ENCODE peak calls at places on chromosomes 2 and 18, in five cellular contexts. I is gastrocnemius medialis; N is heart left ventricle; P is CD8-positive, alpha-beta T cell; X is heart right ventricle. W is an unnamed sample. For H3K4me1, the result is how much of the 10 kb centered on the place peaks cover.

GRCh38 chr2:232929303-232930123 is 59.4 kb downstream of the SNORC start:
- DNase-seq in I (no peak), N (no peak), X (no peak), P (no peak), W (no peak)

GRCh38 chr2:239642406-239643004 is 241.7 kb upstream of the HDAC4 start:
- DNase-seq in N (no peak), I (no peak), P (no peak), X (no peak), W (no peak)

GRCh38 chr18:54672846-54673475 is 81.9 kb downstream of the DYNAP start:
- DNase-seq in P (no peak), X (no peak), N (no peak), I (no peak), W (no peak)

GRCh38 chr2:150676747-150677382 is 189.4 kb upstream of the RND3 start:
- DNase-seq in I (no peak), P (no peak), N (no peak), X (no peak), W (no peak)

GRCh38 chr2:7024261-7024660 is 107.0 kb downstream of the RNF144A start:
- DNase-seq in P (no peak), I (no peak), X (no peak), N (no peak), W (no peak)

GRCh38 chr18:9984025-9984424 is 70.2 kb downstream of the VAPA start:
- DNase-seq in N (no peak), I (no peak), X (no peak), P (no peak), W (no peak)

GRCh38 chr2:234879671-234880455 is 72.0 kb upstream of the SH3BP4 start:
- DNase-seq in I (no peak), N (no peak), X (no peak), P (no peak), W (no peak)

GRCh38 chr2:137969418-137969765 is 5.1 kb downstream of the HNMT start:
- DNase-seq in N (peak), I (no peak), X (no peak), P (no peak), W (peak)

GRCh38 chr2:209331291-209331844 is 92.5 kb upstream of the MAP2 start:
- DNase-seq in X (no peak), P (no peak), N (no peak), I (no peak), W (no peak)

GRCh38 chr18:63307555-63308200 is 11.9 kb downstream of the BCL2 start:
- DNase-seq in I (no peak), N (no peak), X (no peak), P (no peak), W (no peak)

GRCh38 chr18:63309422-63309821 is 10.1 kb downstream of the BCL2 start:
- DNase-seq in P (no peak), X (no peak), I (no peak), N (no peak), W (no peak)

GRCh38 chr18:63306819-63307554 is 12.6 kb downstream of the BCL2 start:
- DNase-seq in X (no peak), N (no peak), P (no peak), I (no peak), W (no peak)

GRCh38 chr18:63303562-63303961 is 16.0 kb downstream of the BCL2 start:
- DNase-seq in N (no peak), X (no peak), I (no peak), P (no peak), W (no peak)

GRCh38 chr18:63306249-63306648 is 13.3 kb downstream of the BCL2 start:
- DNase-seq in X (no peak), P (no peak), I (no peak), N (no peak), W (no peak)
- H3K4me1 ChIP-seq in X (under half), P (half or more), I (under half), N (under half), W (under half)

GRCh38 chr2:124804014-124804940 is 779.2 kb downstream of the CNTNAP5 start:
- DNase-seq in P (no peak), X (no peak), I (no peak), N (no peak), W (no peak)
- TF ChIP-seq CTCF in P (peak), X (peak), I (no peak), N (peak), W (no peak)

DNA sequence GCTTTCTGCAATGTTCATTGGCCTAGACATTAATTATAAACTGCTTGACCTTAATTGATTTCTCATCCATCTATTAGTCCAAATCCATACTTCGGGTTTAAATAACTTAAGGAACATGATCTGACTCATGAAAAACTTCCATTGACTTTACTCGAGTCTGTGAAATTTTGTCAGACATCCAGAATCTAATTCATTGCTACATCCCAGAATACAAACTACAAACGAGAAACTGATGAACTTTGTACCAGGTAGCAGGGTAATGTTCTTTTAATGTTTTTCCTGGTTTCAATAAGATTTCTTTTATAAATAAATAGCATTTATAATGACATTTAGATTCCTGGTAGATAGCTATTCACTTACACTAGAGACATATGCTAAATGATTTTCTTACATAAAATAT is 36.0 kb upstream of the IKZF2 start:
- DNase-seq in X (no peak), N (no peak), P (no peak), I (no peak), W (no peak)
- H3K27ac ChIP-seq in X (no peak), N (no peak), P (no peak), I (no peak), W (no peak)

GRCh38 chr2:68753318-68753717 is 18.7 kb downstream of the ARHGAP25 start:
- DNase-seq in I (no peak), X (no peak), N (no peak), P (peak), W (no peak)

GRCh38 chr2:68757081-68757480 is 22.5 kb downstream of the ARHGAP25 start:
- DNase-seq in P (no peak), X (no peak), N (no peak), I (no peak), W (no peak)

GRCh38 chr2:68751397-68752339 is 17.1 kb downstream of the ARHGAP25 start:
- DNase-seq in P (peak), N (peak), X (peak), I (peak), W (peak)

GRCh38 chr2:68755071-68755470 is 20.5 kb downstream of the ARHGAP25 start:
- DNase-seq in I (no peak), P (peak), X (no peak), N (no peak), W (no peak)

GRCh38 chr2:68756178-68756577 is 21.6 kb downstream of the ARHGAP25 start:
- DNase-seq in N (no peak), X (no peak), I (no peak), P (peak), W (no peak)
- H3K4me1 ChIP-seq in N (under half), X (under half), I (under half), P (half or more), W (under half)

DNA sequence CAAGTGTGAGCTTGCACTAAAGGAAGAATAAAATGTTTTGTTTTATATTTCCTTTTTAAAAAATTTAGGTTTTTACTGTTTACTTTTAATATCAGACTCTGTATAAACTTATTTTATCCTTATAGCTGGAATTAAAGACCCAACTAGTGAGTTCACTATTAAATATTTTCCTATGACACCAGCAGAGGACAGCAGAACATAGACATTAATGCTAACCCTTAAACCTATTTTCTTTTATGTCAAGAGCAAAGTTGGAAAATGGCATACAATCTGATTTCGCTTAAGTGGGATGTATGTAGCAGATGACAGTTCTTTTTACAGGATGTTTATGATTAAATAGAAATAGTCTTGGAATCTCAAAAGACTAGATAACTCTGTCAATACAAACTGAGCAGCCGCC is 188.2 kb upstream of the XIRP2 start:
- DNase-seq in P (no peak), N (no peak), I (no peak), X (no peak), W (no peak)
- TF ChIP-seq CTCF in P (peak), N (peak), I (no peak), X (peak), W (no peak)

GRCh38 chr18:6373187-6373586 is 41.5 kb downstream of the L3MBTL4 start:
- DNase-seq in N (no peak), I (no peak), P (no peak), X (no peak), W (no peak)

GRCh38 chr18:6368017-6368416 is 46.7 kb downstream of the L3MBTL4 start:
- DNase-seq in P (no peak), I (no peak), N (no peak), X (no peak), W (no peak)

GRCh38 chr18:6370410-6370809 is 44.3 kb downstream of the L3MBTL4 start:
- DNase-seq in X (no peak), N (no peak), P (no peak), I (no peak), W (no peak)

GRCh38 chr18:6374340-6374739 is 40.4 kb downstream of the L3MBTL4 start:
- DNase-seq in X (no peak), N (no peak), I (no peak), P (no peak), W (no peak)

DNA sequence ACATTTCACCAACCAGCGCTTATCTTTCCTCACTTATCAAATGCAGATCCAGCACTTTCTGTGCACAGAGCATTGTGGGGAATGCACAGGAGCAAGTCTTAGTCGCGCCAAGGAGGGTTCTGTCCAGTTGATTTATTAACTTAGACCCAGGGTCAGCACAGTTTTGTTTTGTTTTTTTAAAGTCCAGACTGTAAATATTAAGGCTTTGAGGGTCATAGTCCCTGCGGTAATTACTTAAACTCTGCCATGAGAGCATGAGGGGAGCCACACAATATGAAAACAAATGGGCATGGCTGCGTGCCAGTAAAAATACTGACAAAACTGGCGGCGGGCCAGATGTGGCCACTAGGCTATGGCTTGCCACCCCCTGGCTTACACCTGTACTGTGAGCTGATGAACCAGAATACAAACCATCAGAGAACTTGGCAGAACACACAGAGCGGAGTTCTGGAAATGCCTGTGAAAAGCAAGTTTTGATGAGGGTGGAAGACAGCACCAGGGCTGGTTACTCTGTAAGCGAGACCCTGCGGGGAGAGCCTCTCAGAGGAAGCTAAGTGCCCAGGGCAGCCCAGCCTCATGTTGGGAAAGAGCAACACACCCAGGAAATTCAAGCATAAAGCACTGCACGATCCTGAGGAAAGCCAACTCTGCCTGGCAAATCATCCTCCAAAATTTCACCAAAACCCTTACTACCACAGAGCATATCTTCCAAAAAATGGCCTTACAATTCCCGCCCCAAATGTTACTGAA is 43.6 kb downstream of the L3MBTL4 start:
- DNase-seq in N (no peak), X (no peak), P (no peak), I (no peak), W (no peak)
- H3K27ac ChIP-seq in N (no peak), X (no peak), P (no peak), I (no peak), W (no peak)

GRCh38 chr2:1406434-1406833 is 6.8 kb upstream of the TPO start:
- DNase-seq in N (no peak), I (no peak), P (no peak), X (no peak), W (no peak)
- H3K4me1 ChIP-seq in N (under half), I (under half), P (under half), X (under half), W (under half)

GRCh38 chr2:152755029-152755428 is 36.6 kb downstream of the ARL6IP6 start:
- DNase-seq in N (no peak), I (no peak), P (no peak), X (no peak), W (no peak)
- TF ChIP-seq CTCF in N (no peak), I (no peak), P (no peak), X (peak), W (no peak)

GRCh38 chr2:71672011-71672639 is 218.8 kb downstream of the DYSF start:
- DNase-seq in P (peak), N (peak), I (no peak), X (no peak), W (no peak)
- H3K27ac ChIP-seq in P (no peak), N (no peak), I (no peak), X (no peak), W (no peak)

GRCh38 chr2:8525236-8525581 is 156.6 kb upstream of the ID2 start:
- DNase-seq in N (no peak), P (no peak), I (no peak), X (no peak), W (no peak)

GRCh38 chr2:8527031-8527430 is 154.8 kb upstream of the ID2 start:
- DNase-seq in I (no peak), N (no peak), X (no peak), P (no peak), W (no peak)

GRCh38 chr2:8527676-8528075 is 154.2 kb upstream of the ID2 start:
- DNase-seq in P (no peak), X (no peak), N (no peak), I (no peak), W (no peak)

GRCh38 chr2:8525582-8526402 is 156.1 kb upstream of the ID2 start:
- DNase-seq in X (peak), P (no peak), N (peak), I (peak), W (peak)

DNA sequence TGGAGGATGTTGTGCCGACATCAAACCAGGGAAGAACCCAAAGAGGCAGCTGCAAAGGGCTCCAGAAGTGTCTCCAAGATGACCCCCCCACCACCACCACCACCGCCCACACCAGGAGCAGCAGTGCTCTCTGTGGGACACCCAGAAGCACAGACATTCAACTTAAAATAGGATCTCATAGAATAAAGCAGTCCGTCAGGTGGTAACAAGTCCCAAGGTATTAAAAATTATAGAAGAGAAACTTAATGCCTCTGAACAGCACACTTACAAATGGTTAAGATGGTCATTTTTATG is 155.5 kb upstream of the ID2 start:
- DNase-seq in P (no peak), X (no peak), I (no peak), N (no peak), W (no peak)
- H3K4me1 ChIP-seq in P (under half), X (under half), I (under half), N (under half), W (under half)

W was measured in ascending aorta.